ENCODE peak calls at places on chromosomes 6 and 20, in ten cellular contexts. C is GM13977, H is fibroblast of the aortic adventitia, F is GM03348, Y is neuronal stem cell, K is astrocyte of the hippocampus, A is iris pigment epithelial cell, L is neural crest cell, P is left colon, M is body of pancreas. I is an unnamed sample.

GRCh38 chr20:62925420-62926228 is 681 bp downstream of the DIDO1 start:
- DNase-seq in P (peak), C (peak), K (peak), H (peak), F (peak), A (peak), M (peak), Y (no peak), L (peak), I (peak)

GRCh38 chr6:115058414-115059211 is 715.8 kb upstream of the HS3ST5 start:
- DNase-seq in P (no peak), M (no peak), C (no peak), F (no peak), A (no peak), Y (no peak), K (no peak), H (no peak), L (no peak), I (no peak)

GRCh38 chr6:5181494-5182287 is 79.1 kb downstream of the LYRM4 start:
- DNase-seq in C (no peak), M (no peak), P (no peak), A (peak), L (no peak), Y (no peak), H (peak), F (no peak), K (no peak), I (no peak)

GRCh38 chr6:7145269-7146078 is 37.7 kb downstream of the RREB1 start:
- DNase-seq in M (peak), L (no peak), K (no peak), Y (no peak), H (no peak), C (no peak), P (no peak), A (no peak), F (no peak), I (no peak)

GRCh38 chr6:54135665-54136370 is 24.6 kb downstream of the MLIP start:
- DNase-seq in A (peak), Y (no peak), H (peak), P (no peak), C (no peak), F (peak), K (peak), L (no peak), M (no peak), I (no peak)

GRCh38 chr6:132084811-132085509 is 133.8 kb upstream of the CCN2 start:
- DNase-seq in A (peak), M (no peak), H (peak), C (peak), L (no peak), Y (no peak), F (peak), P (no peak), K (peak), I (no peak)

GRCh38 chr6:138979813-138980668 is 8.0 kb downstream of the REPS1 start:
- DNase-seq in C (no peak), A (no peak), P (no peak), Y (no peak), H (no peak), K (no peak), M (no peak), F (no peak), L (no peak), I (peak)

GRCh38 chr20:33811763-33812672 is 870 bp downstream of the CHMP4B start:
- DNase-seq in F (peak), M (peak), A (peak), C (no peak), P (peak), H (peak), L (no peak), Y (no peak), K (peak), I (peak)

GRCh38 chr6:19668710-19669109 is 168.5 kb upstream of the ID4 start:
- DNase-seq in K (peak), Y (no peak), M (no peak), C (no peak), P (no peak), L (no peak), H (peak), A (peak), F (peak), I (no peak)

GRCh38 chr6:135054238-135054574 is 416 bp downstream of the HBS1L start:
- DNase-seq in Y (no peak), C (no peak), H (no peak), P (no peak), L (no peak), F (no peak), A (peak), M (no peak), K (no peak), I (peak)

GRCh38 chr6:122026572-122027369 is 372.7 kb upstream of the HSF2 start:
- DNase-seq in M (no peak), K (no peak), F (no peak), L (no peak), Y (no peak), P (no peak), A (peak), C (no peak), H (peak), I (no peak)

GRCh38 chr6:30893001-30893591 is 8.8 kb downstream of the DDR1 start:
- DNase-seq in Y (no peak), H (no peak), L (no peak), M (no peak), K (no peak), F (no peak), C (no peak), P (peak), A (no peak), I (no peak)

GRCh38 chr20:49603209-49603627 is 35.3 kb upstream of the PTGIS start:
- DNase-seq in L (no peak), P (no peak), K (peak), M (peak), H (peak), C (no peak), F (peak), A (peak), Y (peak), I (peak)

GRCh38 chr6:25603251-25603650 is 48.8 kb upstream of the SCGN start:
- DNase-seq in C (no peak), H (no peak), F (no peak), Y (no peak), M (no peak), P (no peak), K (no peak), A (no peak), L (no peak), I (no peak)

GRCh38 chr20:9573598-9573997 is 59.2 kb downstream of the LAMP5 start:
- DNase-seq in A (no peak), L (peak), C (no peak), M (no peak), F (no peak), K (peak), Y (peak), P (no peak), H (no peak), I (no peak)

GRCh38 chr6:40848038-40848437 is 191.0 kb downstream of the UNC5CL start:
- DNase-seq in C (no peak), F (peak), H (peak), K (no peak), M (no peak), Y (no peak), A (peak), P (peak), L (no peak), I (no peak)

GRCh38 chr20:48431635-48432034 is 396.2 kb downstream of the PREX1 start:
- DNase-seq in Y (no peak), L (no peak), M (no peak), C (no peak), A (no peak), F (no peak), K (no peak), P (no peak), H (no peak), I (no peak)

GRCh38 chr6:14596410-14596809 is 478.8 kb downstream of the CD83 start:
- DNase-seq in M (no peak), L (no peak), A (peak), P (no peak), C (no peak), Y (no peak), K (peak), H (peak), F (no peak), I (no peak)

GRCh38 chr20:38043512-38044300 is 10.2 kb downstream of the RPRD1B start:
- DNase-seq in H (peak), M (no peak), C (no peak), P (no peak), K (peak), F (peak), Y (no peak), A (peak), L (no peak), I (no peak)

GRCh38 chr20:37904008-37904675 is 1.2 kb downstream of the VSTM2L start:
- DNase-seq in Y (no peak), K (no peak), A (no peak), F (no peak), M (no peak), P (no peak), L (no peak), C (no peak), H (no peak), I (no peak)

GRCh38 chr6:28659250-28659566 is 133.5 kb downstream of the GPX5 start:
- DNase-seq in P (no peak), Y (no peak), H (no peak), A (no peak), C (no peak), K (no peak), M (no peak), L (no peak), F (no peak), I (no peak)

GRCh38 chr6:12422848-12423247 is 132.7 kb downstream of the EDN1 start:
- DNase-seq in C (no peak), P (no peak), M (no peak), K (peak), H (peak), L (no peak), Y (no peak), A (no peak), F (no peak), I (no peak)

GRCh38 chr20:20060234-20060998 is 8.1 kb downstream of the CFAP61 start:
- DNase-seq in K (no peak), P (no peak), M (no peak), Y (no peak), C (no peak), F (no peak), A (no peak), L (no peak), H (no peak), I (peak)

GRCh38 chr20:32509639-32510066 is 75.5 kb downstream of the NOL4L start:
- DNase-seq in Y (no peak), L (no peak), C (no peak), K (no peak), P (no peak), H (no peak), A (peak), M (no peak), F (no peak), I (peak)

GRCh38 chr20:63546256-63546655 is 1.3 kb downstream of the SRMS start:
- DNase-seq in F (no peak), K (no peak), L (no peak), P (no peak), Y (no peak), A (no peak), M (no peak), C (no peak), H (no peak), I (no peak)

GRCh38 chr6:118992186-118992795 is 57.3 kb upstream of the MCM9 start:
- DNase-seq in P (no peak), A (no peak), F (no peak), Y (no peak), C (no peak), K (no peak), H (no peak), M (no peak), L (no peak), I (no peak)

GRCh38 chr20:22289442-22289841 is 294.9 kb downstream of the FOXA2 start:
- DNase-seq in P (no peak), K (no peak), F (no peak), H (no peak), L (no peak), A (no peak), M (no peak), Y (no peak), C (no peak), I (no peak)

GRCh38 chr20:36384022-36384619 is 78.0 kb downstream of the DLGAP4 start:
- DNase-seq in M (peak), A (peak), Y (peak), F (peak), L (peak), C (peak), P (no peak), H (peak), K (peak), I (peak)

GRCh38 chr6:166552600-166552999 is 33.9 kb downstream of the RAMACL start:
- DNase-seq in H (no peak), Y (no peak), M (no peak), A (no peak), C (no peak), K (no peak), F (no peak), L (no peak), P (no peak), I (no peak)

GRCh38 chr20:24951536-24952047 is 2.5 kb downstream of the CST7 start:
- DNase-seq in L (no peak), H (no peak), A (no peak), M (no peak), Y (no peak), K (no peak), F (no peak), C (no peak), P (no peak), I (no peak)

GRCh38 chr6:34051339-34051919 is 94.5 kb downstream of the GRM4 start:
- DNase-seq in A (no peak), K (no peak), F (no peak), M (no peak), L (no peak), H (no peak), C (no peak), Y (no peak), P (no peak), I (no peak)

GRCh38 chr20:24382775-24383174 is 86.7 kb upstream of the SYNDIG1 start:
- DNase-seq in C (no peak), F (no peak), K (peak), A (no peak), L (no peak), Y (no peak), H (no peak), P (no peak), M (peak), I (no peak)

GRCh38 chr20:818001-818664 is 15.4 kb upstream of the FAM110A start:
- DNase-seq in C (no peak), A (no peak), P (no peak), K (no peak), M (no peak), H (no peak), L (no peak), Y (no peak), F (no peak), I (no peak)

GRCh38 chr20:4021905-4022304 is 6.5 kb upstream of the RNF24 start:
- DNase-seq in L (no peak), K (no peak), P (no peak), Y (no peak), A (no peak), C (no peak), F (peak), H (peak), M (no peak), I (no peak)

GRCh38 chr6:89242574-89243330 is 25.6 kb upstream of the GABRR1 start:
- DNase-seq in M (no peak), K (peak), Y (no peak), H (peak), C (peak), L (peak), A (peak), P (no peak), F (peak), I (peak)

GRCh38 chr6:41712651-41713103 is 22.7 kb downstream of the TFEB start:
- DNase-seq in P (no peak), M (peak), C (no peak), K (no peak), F (no peak), A (peak), H (peak), Y (no peak), L (no peak), I (no peak)

GRCh38 chr20:16664031-16664430 is 65.8 kb upstream of the SNRPB2 start:
- DNase-seq in M (no peak), A (no peak), C (no peak), K (no peak), Y (no peak), L (no peak), P (no peak), H (no peak), F (no peak), I (no peak)

GRCh38 chr20:64001607-64002011 is 20.7 kb downstream of the PRPF6 start:
- DNase-seq in K (peak), Y (no peak), A (peak), F (no peak), L (no peak), C (no peak), H (no peak), P (no peak), M (peak), I (no peak)

GRCh38 chr6:137715589-137716045 is 151.4 kb upstream of the TNFAIP3 start:
- DNase-seq in K (no peak), H (no peak), M (no peak), P (no peak), L (no peak), C (no peak), A (peak), F (no peak), Y (no peak), I (no peak)

I was measured in OCI-LY7.